ENCODE peak calls at places on chromosomes 1 and 21, in six cellular contexts. One of them, this sample, is unnamed.

GRCh38 chr1:9081473-9081872 is 12.0 kb upstream of the SLC2A5 start:
- DNase-seq in lower lobe of right lung: no peak
- DNase-seq in HCT116: no peak
- DNase-seq in neural progenitor cell: no peak
- DNase-seq in psoas muscle: no peak
- DNase-seq in astrocyte of the cerebellum: no peak
- DNase-seq in this sample: no peak

GRCh38 chr1:208917281-208917680 is 666.2 kb upstream of the CAMK1G start:
- DNase-seq in HCT116: no peak
- DNase-seq in astrocyte of the cerebellum: no peak
- DNase-seq in neural progenitor cell: no peak
- DNase-seq in psoas muscle: no peak
- DNase-seq in lower lobe of right lung: no peak
- DNase-seq in this sample: no peak

GRCh38 chr1:201859424-201859823 is 29.3 kb upstream of the SHISA4 start:
- DNase-seq in psoas muscle: no peak
- DNase-seq in HCT116: no peak
- DNase-seq in lower lobe of right lung: no peak
- DNase-seq in neural progenitor cell: no peak
- DNase-seq in astrocyte of the cerebellum: no peak
- DNase-seq in this sample: no peak

GRCh38 chr21:44084496-44085241 is 22.5 kb upstream of the PWP2 start:
- DNase-seq in HCT116: no peak
- DNase-seq in neural progenitor cell: no peak
- DNase-seq in psoas muscle: no peak
- DNase-seq in lower lobe of right lung: no peak
- DNase-seq in astrocyte of the cerebellum: no peak
- DNase-seq in this sample: no peak

GRCh38 chr1:91582431-91582921 is 81.8 kb downstream of the CDC7 start:
- DNase-seq in psoas muscle: no peak
- DNase-seq in HCT116: no peak
- DNase-seq in neural progenitor cell: no peak
- DNase-seq in astrocyte of the cerebellum: peak; percentile 69
- DNase-seq in lower lobe of right lung: no peak
- DNase-seq in this sample: peak; percentile 95

GRCh38 chr1:218553197-218553596 is 208.1 kb downstream of the TGFB2 start:
- DNase-seq in astrocyte of the cerebellum: no peak
- DNase-seq in psoas muscle: no peak
- DNase-seq in HCT116: no peak
- DNase-seq in neural progenitor cell: no peak
- DNase-seq in lower lobe of right lung: no peak
- DNase-seq in this sample: no peak

GRCh38 chr1:182702826-182703524 is 18.6 kb upstream of the RGS8 start:
- DNase-seq in psoas muscle: no peak
- DNase-seq in HCT116: no peak
- DNase-seq in astrocyte of the cerebellum: no peak
- DNase-seq in neural progenitor cell: no peak
- DNase-seq in lower lobe of right lung: no peak
- DNase-seq in this sample: no peak

GRCh38 chr1:197320991-197321531 is 53.0 kb downstream of the CRB1 start:
- DNase-seq in lower lobe of right lung: no peak
- DNase-seq in psoas muscle: no peak
- DNase-seq in neural progenitor cell: no peak
- DNase-seq in HCT116: no peak
- DNase-seq in astrocyte of the cerebellum: peak; percentile 96
- DNase-seq in this sample: peak; percentile 42

GRCh38 chr21:34158866-34159616 is 85.7 kb downstream of the MRPS6 start:
- DNase-seq in neural progenitor cell: no peak
- DNase-seq in psoas muscle: no peak
- DNase-seq in astrocyte of the cerebellum: no peak
- DNase-seq in lower lobe of right lung: no peak
- DNase-seq in HCT116: no peak
- DNase-seq in this sample: no peak

GRCh38 chr1:210385228-210385627 is 56.5 kb downstream of the HHAT start:
- DNase-seq in lower lobe of right lung: no peak
- DNase-seq in psoas muscle: no peak
- DNase-seq in astrocyte of the cerebellum: no peak
- DNase-seq in HCT116: no peak
- DNase-seq in neural progenitor cell: no peak
- DNase-seq in this sample: no peak

GRCh38 chr1:171850951-171851350 is 9.7 kb downstream of the DNM3 start:
- DNase-seq in neural progenitor cell: no peak
- DNase-seq in astrocyte of the cerebellum: no peak
- DNase-seq in lower lobe of right lung: no peak
- DNase-seq in psoas muscle: no peak
- DNase-seq in HCT116: no peak
- DNase-seq in this sample: no peak

GRCh38 chr1:166133276-166133841 is 33.4 kb downstream of the FAM78B start:
- DNase-seq in astrocyte of the cerebellum: peak; percentile 6
- DNase-seq in psoas muscle: no peak
- DNase-seq in lower lobe of right lung: no peak
- DNase-seq in HCT116: peak; percentile 10
- DNase-seq in neural progenitor cell: peak; percentile 23
- DNase-seq in this sample: no peak

GRCh38 chr1:223258751-223259177 is 105.2 kb downstream of the SUSD4 start:
- DNase-seq in HCT116: no peak
- DNase-seq in astrocyte of the cerebellum: peak; percentile 51
- DNase-seq in psoas muscle: no peak
- DNase-seq in lower lobe of right lung: no peak
- DNase-seq in neural progenitor cell: no peak
- DNase-seq in this sample: no peak

GRCh38 chr1:29162476-29163138 is 19.1 kb downstream of the SRSF4 start:
- DNase-seq in astrocyte of the cerebellum: no peak
- DNase-seq in lower lobe of right lung: no peak
- DNase-seq in HCT116: no peak
- DNase-seq in psoas muscle: peak; percentile 83
- DNase-seq in neural progenitor cell: no peak
- DNase-seq in this sample: no peak

GRCh38 chr1:84505167-84506001 is 802 bp upstream of the SPATA1 start:
- DNase-seq in lower lobe of right lung: no peak
- DNase-seq in psoas muscle: peak; percentile 85
- DNase-seq in neural progenitor cell: peak; percentile 88
- DNase-seq in astrocyte of the cerebellum: no peak
- DNase-seq in HCT116: no peak
- DNase-seq in this sample: no peak

GRCh38 chr1:2248127-2248826 is 20.2 kb downstream of the SKI start:
- DNase-seq in lower lobe of right lung: peak; percentile 76
- DNase-seq in astrocyte of the cerebellum: no peak
- DNase-seq in neural progenitor cell: peak; percentile 94
- DNase-seq in HCT116: no peak
- DNase-seq in psoas muscle: no peak
- DNase-seq in this sample: no peak

GRCh38 chr1:40040511-40041465 is at the start of gene CAP1:
- DNase-seq in lower lobe of right lung: peak; percentile 99
- DNase-seq in neural progenitor cell: peak; percentile 99
- DNase-seq in astrocyte of the cerebellum: peak; percentile 97
- DNase-seq in HCT116: peak; percentile 95
- DNase-seq in psoas muscle: peak; percentile 100
- DNase-seq in this sample: peak; percentile 85

GRCh38 chr1:40042337-40042736 is 1.8 kb downstream of the CAP1 start:
- DNase-seq in HCT116: no peak
- DNase-seq in psoas muscle: no peak
- DNase-seq in lower lobe of right lung: no peak
- DNase-seq in astrocyte of the cerebellum: no peak
- DNase-seq in neural progenitor cell: no peak
- DNase-seq in this sample: no peak

GRCh38 chr1:40039757-40040510 is 595 bp upstream of the CAP1 start:
- DNase-seq in neural progenitor cell: peak; percentile 66
- DNase-seq in astrocyte of the cerebellum: peak; percentile 53
- DNase-seq in HCT116: peak; percentile 70
- DNase-seq in lower lobe of right lung: peak; percentile 95
- DNase-seq in psoas muscle: peak; percentile 94
- DNase-seq in this sample: no peak

GRCh38 chr1:40039245-40039756 is 1.2 kb upstream of the CAP1 start:
- DNase-seq in lower lobe of right lung: no peak
- DNase-seq in astrocyte of the cerebellum: peak; percentile 20
- DNase-seq in psoas muscle: no peak
- DNase-seq in neural progenitor cell: no peak
- DNase-seq in HCT116: no peak
- DNase-seq in this sample: no peak

DNA sequence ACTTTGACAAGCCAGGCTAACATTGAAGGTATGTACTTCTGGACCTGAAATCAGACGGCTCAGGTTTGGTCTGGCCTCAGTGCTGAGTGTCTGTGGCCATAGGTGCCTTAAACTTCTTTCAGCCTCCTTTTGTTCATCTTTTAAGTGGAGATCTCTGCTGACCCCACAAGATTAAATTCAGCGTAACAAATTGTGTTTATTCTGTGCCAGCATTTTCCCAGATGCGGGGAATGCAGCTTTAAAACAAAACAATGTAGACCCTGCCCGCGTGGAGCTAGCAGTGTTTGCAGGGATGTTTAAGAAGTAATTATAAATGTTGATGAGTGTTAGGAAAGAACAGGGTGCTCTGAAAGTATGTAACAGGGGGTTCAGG is 923 bp downstream of the CAP1 start:
- DNase-seq in lower lobe of right lung: no peak
- DNase-seq in astrocyte of the cerebellum: no peak
- DNase-seq in psoas muscle: no peak
- DNase-seq in HCT116: no peak
- DNase-seq in neural progenitor cell: peak; percentile 25
- DNase-seq in this sample: no peak
- H3K4me3 ChIP-seq in lower lobe of right lung: peak overlapping the region; percentile 74
- H3K4me3 ChIP-seq in astrocyte of the cerebellum: peak overlapping the region; percentile 89
- H3K4me3 ChIP-seq in psoas muscle: peak overlapping the region; percentile 94
- H3K4me3 ChIP-seq in HCT116: peak overlapping the region; percentile 95
- H3K4me3 ChIP-seq in neural progenitor cell: peak overlapping the region; percentile 82
- H3K4me3 ChIP-seq in this sample: peak overlapping the region; percentile 98

GRCh38 chr1:81805537-81806431 is 5.0 kb downstream of the ADGRL2 start:
- DNase-seq in lower lobe of right lung: no peak
- DNase-seq in astrocyte of the cerebellum: no peak
- DNase-seq in psoas muscle: no peak
- DNase-seq in neural progenitor cell: no peak
- DNase-seq in HCT116: no peak
- DNase-seq in this sample: no peak

GRCh38 chr1:81811757-81812371 is 11.1 kb downstream of the ADGRL2 start:
- DNase-seq in psoas muscle: no peak
- DNase-seq in HCT116: peak; percentile 1
- DNase-seq in lower lobe of right lung: no peak
- DNase-seq in astrocyte of the cerebellum: no peak
- DNase-seq in neural progenitor cell: no peak
- DNase-seq in this sample: no peak

GRCh38 chr1:81809808-81810207 is 9.1 kb downstream of the ADGRL2 start:
- DNase-seq in lower lobe of right lung: no peak
- DNase-seq in neural progenitor cell: no peak
- DNase-seq in psoas muscle: no peak
- DNase-seq in HCT116: no peak
- DNase-seq in astrocyte of the cerebellum: no peak
- DNase-seq in this sample: no peak

GRCh38 chr1:81806432-81806770 is 5.7 kb downstream of the ADGRL2 start:
- DNase-seq in astrocyte of the cerebellum: no peak
- DNase-seq in neural progenitor cell: no peak
- DNase-seq in psoas muscle: no peak
- DNase-seq in lower lobe of right lung: no peak
- DNase-seq in HCT116: no peak
- DNase-seq in this sample: no peak

DNA sequence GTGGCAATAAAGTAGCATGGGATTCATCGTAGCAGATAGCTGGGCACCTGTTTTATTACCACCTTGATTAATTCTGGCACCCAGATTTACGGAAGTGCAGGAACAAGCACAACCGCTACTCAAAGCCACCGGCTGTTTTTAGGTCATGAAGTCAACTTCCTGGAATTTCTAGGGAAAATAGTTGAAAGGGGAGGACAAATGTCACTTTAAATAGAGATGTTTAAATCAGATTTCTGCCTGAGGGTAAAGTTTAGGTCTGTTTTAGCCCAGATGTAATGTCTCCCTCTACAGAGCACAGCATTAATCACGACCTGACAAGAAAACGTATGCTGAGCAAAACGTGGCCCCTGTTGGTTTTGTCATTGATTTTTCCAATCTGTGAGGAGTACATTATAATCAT is 8.0 kb downstream of the ADGRL2 start:
- DNase-seq in astrocyte of the cerebellum: no peak
- DNase-seq in neural progenitor cell: peak; percentile 38
- DNase-seq in psoas muscle: no peak
- DNase-seq in lower lobe of right lung: no peak
- DNase-seq in HCT116: no peak
- DNase-seq in this sample: no peak
- TF ChIP-seq CTCF in astrocyte of the cerebellum: no peak
- TF ChIP-seq CTCF in neural progenitor cell: peak; percentile 43
- TF ChIP-seq CTCF in psoas muscle: peak; percentile 11
- TF ChIP-seq CTCF in lower lobe of right lung: no peak
- TF ChIP-seq CTCF in HCT116: peak; percentile 26
- TF ChIP-seq CTCF in this sample: no peak

DNA sequence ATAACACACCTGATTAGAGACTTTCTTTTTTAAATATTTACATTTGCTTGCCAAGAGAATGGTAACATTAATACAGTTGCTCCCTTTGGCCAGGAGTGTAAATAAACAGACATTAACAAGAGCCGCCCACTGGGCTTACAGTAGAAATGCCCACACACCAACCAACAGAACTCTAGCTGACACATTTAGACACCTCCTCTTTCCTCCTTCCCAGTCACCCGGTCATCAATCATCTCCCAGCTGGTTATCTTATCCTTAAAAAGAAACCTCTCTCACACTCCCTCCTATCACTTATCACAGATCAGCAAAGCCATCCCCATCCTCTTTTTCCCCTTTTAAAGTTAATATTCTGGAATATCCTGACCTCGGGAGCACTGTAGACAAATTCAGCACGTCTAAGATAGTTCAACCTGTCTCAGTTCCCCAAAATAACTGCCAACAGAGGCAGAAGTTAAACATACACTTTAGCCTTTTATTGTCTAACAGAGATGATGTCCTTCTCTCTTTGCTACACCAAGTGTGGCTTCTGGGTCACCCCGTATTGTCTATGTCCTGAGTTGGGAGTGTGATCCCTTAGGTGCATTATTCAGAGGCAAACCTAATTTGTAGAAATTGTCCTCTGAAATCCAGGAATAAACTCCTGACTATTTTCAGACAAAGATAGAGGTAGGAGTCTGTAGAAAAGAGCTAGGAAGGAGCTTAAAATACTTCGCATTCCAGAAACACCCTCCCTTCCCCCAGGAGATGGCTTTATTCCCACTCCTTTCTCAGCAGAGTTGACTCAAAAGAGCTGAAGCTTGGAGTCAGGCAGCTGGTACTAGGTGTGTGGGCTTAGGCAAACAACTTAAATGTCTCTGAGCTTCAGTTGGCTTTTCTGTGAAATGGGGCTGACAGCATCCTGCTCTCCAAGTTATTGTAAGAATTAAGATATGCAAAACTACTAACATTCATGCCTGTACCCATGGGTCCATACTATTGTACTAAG is 8.8 kb downstream of the MYCL start:
- DNase-seq in astrocyte of the cerebellum: peak; percentile 73
- DNase-seq in HCT116: no peak
- DNase-seq in neural progenitor cell: peak; percentile 89
- DNase-seq in psoas muscle: no peak
- DNase-seq in lower lobe of right lung: no peak
- DNase-seq in this sample: peak; percentile 45
- H3K4me3 ChIP-seq in astrocyte of the cerebellum: no peak overlapping the region
- H3K4me3 ChIP-seq in HCT116: no peak overlapping the region
- H3K4me3 ChIP-seq in neural progenitor cell: peak overlapping the region; percentile 34
- H3K4me3 ChIP-seq in psoas muscle: no peak overlapping the region
- H3K4me3 ChIP-seq in lower lobe of right lung: no peak overlapping the region
- H3K4me3 ChIP-seq in this sample: no peak overlapping the region

GRCh38 chr1:246971322-246971721 is 36.5 kb downstream of the ZNF695 start:
- DNase-seq in HCT116: no peak
- DNase-seq in astrocyte of the cerebellum: no peak
- DNase-seq in neural progenitor cell: peak; percentile 62
- DNase-seq in psoas muscle: peak; percentile 71
- DNase-seq in lower lobe of right lung: peak; percentile 57
- DNase-seq in this sample: no peak
- TF ChIP-seq CTCF in HCT116: no peak
- TF ChIP-seq CTCF in astrocyte of the cerebellum: peak; percentile 43
- TF ChIP-seq CTCF in neural progenitor cell: peak; percentile 68
- TF ChIP-seq CTCF in psoas muscle: peak; percentile 89
- TF ChIP-seq CTCF in lower lobe of right lung: peak; percentile 72
- TF ChIP-seq CTCF in this sample: no peak

GRCh38 chr1:64956241-64956640 is 10.1 kb downstream of the JAK1 start:
- DNase-seq in lower lobe of right lung: no peak
- DNase-seq in astrocyte of the cerebellum: no peak
- DNase-seq in neural progenitor cell: no peak
- DNase-seq in HCT116: no peak
- DNase-seq in psoas muscle: no peak
- DNase-seq in this sample: no peak
- H3K4me3 ChIP-seq in lower lobe of right lung: no peak overlapping the region
- H3K4me3 ChIP-seq in astrocyte of the cerebellum: no peak overlapping the region
- H3K4me3 ChIP-seq in neural progenitor cell: no peak overlapping the region
- H3K4me3 ChIP-seq in HCT116: no peak overlapping the region
- H3K4me3 ChIP-seq in psoas muscle: no peak overlapping the region
- H3K4me3 ChIP-seq in this sample: no peak overlapping the region